ENCODE peak calls at places on chromosomes 6 and 20, in ten cellular contexts. O, R, B, L, S, X, Q, H, M and A are unnamed samples.

GRCh38 chr6:414447-414846 is 22.9 kb downstream of the IRF4 start:
- ATAC-seq in X (no peak), L (no peak), H (no peak), O (no peak), R (no peak), M (no peak), B (no peak), Q (no peak), S (no peak), A (no peak)

GRCh38 chr6:167892835-167893234 is 66.1 kb downstream of the AFDN start:
- ATAC-seq in H (no peak), L (no peak), R (no peak), X (no peak), M (no peak), Q (no peak), S (peak), O (no peak), B (no peak), A (peak)

GRCh38 chr6:53048431-53049195 is 16.6 kb upstream of the FBXO9 start:
- ATAC-seq in S (peak), X (peak), M (peak), B (no peak), R (peak), H (peak), L (peak), Q (peak), O (no peak), A (peak)

GRCh38 chr6:145026267-145026679 is 709.0 kb downstream of the EPM2A start:
- ATAC-seq in Q (peak), O (no peak), R (no peak), L (no peak), M (no peak), S (no peak), H (no peak), X (no peak), B (no peak), A (no peak)

GRCh38 chr20:47421076-47421475 is 64.6 kb upstream of the ZMYND8 start:
- ATAC-seq in M (no peak), H (no peak), S (no peak), L (no peak), X (no peak), B (no peak), Q (no peak), O (no peak), R (no peak), A (no peak)

GRCh38 chr6:20403766-20404640 is 2.3 kb downstream of the E2F3 start:
- ATAC-seq in M (no peak), B (peak), S (peak), Q (peak), O (no peak), R (peak), X (no peak), L (peak), H (no peak), A (no peak)

GRCh38 chr20:18030020-18030419 is 27.7 kb downstream of the OVOL2 start:
- ATAC-seq in H (no peak), O (no peak), L (no peak), B (no peak), R (no peak), Q (no peak), S (no peak), M (no peak), X (no peak), A (no peak)

GRCh38 chr6:33828764-33829731 is 25.2 kb upstream of the MLN start:
- ATAC-seq in Q (no peak), H (no peak), S (no peak), X (no peak), L (no peak), R (no peak), B (no peak), M (no peak), O (peak), A (no peak)